ENCODE peak calls at places on chromosomes 4 and X, in nine cellular contexts. C is AG10803, D is ascending aorta, Z is fibroblast of pulmonary artery, S is A549, Q is fibroblast of lung, E is left ventricle myocardium inferior, P is cardiac fibroblast, X is astrocyte of the spinal cord. G is an unnamed sample.
A peak's percentile ranks its signal among the peaks of the same experiment; 100 is the strongest.

GRCh38 chr4:83212041-83212851 is 72.4 kb downstream of the COQ2 start:
- DNase-seq in C (no peak), D (no peak), Z (no peak), S (no peak), Q (no peak), E (no peak), P (no peak), X (no peak), G (no peak)

GRCh38 chr4:73864365-73864764 is 4.8 kb upstream of the CXCL1 start:
- DNase-seq in C (no peak), D (no peak), Z (no peak), S (no peak), Q (no peak), E (no peak), P (no peak), X (peak; percentile 19), G (no peak)

GRCh38 chr4:109177411-109177810 is 125.0 kb downstream of the COL25A1 start:
- DNase-seq in C (no peak), D (no peak), Z (no peak), S (no peak), Q (no peak), E (no peak), P (no peak), X (no peak), G (no peak)

GRCh38 chr4:169807934-169808333 is 50.2 kb upstream of the HPF1 start:
- DNase-seq in C (no peak), D (no peak), Z (no peak), S (no peak), Q (no peak), E (no peak), P (no peak), X (no peak), G (no peak)

GRCh38 chr4:18213576-18214198 is 192.1 kb upstream of the LCORL start:
- DNase-seq in C (no peak), D (no peak), Z (no peak), S (no peak), Q (no peak), E (no peak), P (no peak), X (no peak), G (no peak)

GRCh38 chr4:86481429-86481828 is 112.7 kb upstream of the PTPN13 start:
- DNase-seq in C (no peak), D (no peak), Z (no peak), S (no peak), Q (no peak), E (no peak), P (no peak), X (no peak), G (no peak)

GRCh38 chrX:47707031-47707780 is 48.2 kb upstream of the UXT start:
- DNase-seq in C (peak; percentile 41), D (no peak), Z (peak; percentile 17), S (no peak), Q (peak; percentile 4), E (no peak), P (peak; percentile 13), X (peak; percentile 33), G (no peak)

GRCh38 chrX:124506031-124506430 is 159.7 kb downstream of the SH2D1A start:
- DNase-seq in C (no peak), D (no peak), Z (no peak), S (no peak), Q (no peak), E (no peak), P (no peak), X (no peak), G (no peak)

GRCh38 chrX:136598631-136599030 is 49.3 kb upstream of the CD40LG start:
- DNase-seq in C (no peak), D (no peak), Z (no peak), S (no peak), Q (no peak), E (no peak), P (no peak), X (no peak), G (no peak)

GRCh38 chr4:109588176-109588575 is 28.1 kb downstream of the MCUB start:
- DNase-seq in C (no peak), D (no peak), Z (no peak), S (no peak), Q (no peak), E (no peak), P (peak; percentile 16), X (no peak), G (no peak)

GRCh38 chr4:182449186-182449880 is 206.1 kb downstream of the TENM3 start:
- DNase-seq in C (no peak), D (no peak), Z (peak; percentile 47), S (peak; percentile 15), Q (peak; percentile 48), E (no peak), P (peak; percentile 28), X (peak; percentile 62), G (no peak)

GRCh38 chr4:52244773-52245360 is 193.8 kb downstream of the SPATA18 start:
- DNase-seq in C (no peak), D (no peak), Z (no peak), S (no peak), Q (no peak), E (no peak), P (no peak), X (no peak), G (no peak)

GRCh38 chrX:22970861-22971260 is 28.9 kb upstream of the DDX53 start:
- DNase-seq in C (no peak), D (no peak), Z (no peak), S (no peak), Q (no peak), E (no peak), P (no peak), X (no peak), G (no peak)

GRCh38 chrX:134971926-134972325 is 18.9 kb upstream of the SMIM10 start:
- DNase-seq in C (peak; percentile 11), D (peak; percentile 12), Z (no peak), S (no peak), Q (no peak), E (no peak), P (no peak), X (peak; percentile 11), G (no peak)

GRCh38 chr4:39331191-39331590 is 35.0 kb downstream of the RFC1 start:
- DNase-seq in C (no peak), D (no peak), Z (no peak), S (no peak), Q (no peak), E (no peak), P (no peak), X (no peak), G (no peak)

GRCh38 chr4:101954975-101955678 is 164.6 kb downstream of the BANK1 start:
- DNase-seq in C (no peak), D (no peak), Z (no peak), S (no peak), Q (no peak), E (no peak), P (no peak), X (no peak), G (no peak)

GRCh38 chrX:10744011-10744410 is 123.6 kb upstream of the MID1 start:
- DNase-seq in C (no peak), D (no peak), Z (no peak), S (no peak), Q (no peak), E (no peak), P (no peak), X (no peak), G (no peak)

GRCh38 chr4:7803992-7804758 is 135.5 kb downstream of the AFAP1 start:
- DNase-seq in C (peak; percentile 75), D (peak; percentile 93), Z (peak; percentile 84), S (peak; percentile 78), Q (peak; percentile 82), E (peak; percentile 88), P (peak; percentile 86), X (peak; percentile 84), G (no peak)

GRCh38 chr4:184911310-184911709 is 85.5 kb upstream of the ACSL1 start:
- DNase-seq in C (peak; percentile 10), D (no peak), Z (peak; percentile 54), S (no peak), Q (peak; percentile 29), E (no peak), P (peak; percentile 81), X (peak; percentile 5), G (no peak)

GRCh38 chr4:128776794-128777216 is 32.7 kb upstream of the JADE1 start:
- DNase-seq in C (peak; percentile 96), D (peak; percentile 80), Z (peak; percentile 84), S (peak; percentile 64), Q (peak; percentile 94), E (peak; percentile 66), P (peak; percentile 93), X (peak; percentile 93), G (peak; percentile 35)

GRCh38 chr4:88880501-88881226 is 176.3 kb downstream of the FAM13A start:
- DNase-seq in C (no peak), D (no peak), Z (no peak), S (no peak), Q (no peak), E (no peak), P (no peak), X (no peak), G (no peak)
- H3K4me3 ChIP-seq in C (no peak overlapping the region), D (no peak overlapping the region), Z (no peak overlapping the region), S (no peak overlapping the region), Q (no peak overlapping the region), E (no peak overlapping the region), P (no peak overlapping the region), X (no peak overlapping the region), G (no peak overlapping the region)

GRCh38 chr4:158578476-158578875 is 56.8 kb downstream of the RXFP1 start:
- DNase-seq in C (peak; percentile 29), D (no peak), Z (peak; percentile 58), S (peak; percentile 4), Q (peak; percentile 46), E (no peak), P (peak; percentile 66), X (peak; percentile 26), G (no peak)
- TF ChIP-seq CTCF in C (peak; percentile 54), D (no peak), Z (peak; percentile 60), S (peak; percentile 37), Q (peak; percentile 56), E (peak; percentile 24), P (peak; percentile 51), X (peak; percentile 52), G (peak; percentile 25)

GRCh38 chr4:94545296-94545695 is 93.6 kb downstream of the PDLIM5 start:
- DNase-seq in C (peak; percentile 66), D (no peak), Z (peak; percentile 83), S (no peak), Q (peak; percentile 39), E (no peak), P (peak; percentile 88), X (peak; percentile 62), G (no peak)
- H3K4me3 ChIP-seq in C (no peak overlapping the region), D (no peak overlapping the region), Z (peak overlapping the region; percentile 4), S (peak overlapping the region; percentile 4), Q (no peak overlapping the region), E (no peak overlapping the region), P (no peak overlapping the region), X (no peak overlapping the region), G (no peak overlapping the region)

DNA sequence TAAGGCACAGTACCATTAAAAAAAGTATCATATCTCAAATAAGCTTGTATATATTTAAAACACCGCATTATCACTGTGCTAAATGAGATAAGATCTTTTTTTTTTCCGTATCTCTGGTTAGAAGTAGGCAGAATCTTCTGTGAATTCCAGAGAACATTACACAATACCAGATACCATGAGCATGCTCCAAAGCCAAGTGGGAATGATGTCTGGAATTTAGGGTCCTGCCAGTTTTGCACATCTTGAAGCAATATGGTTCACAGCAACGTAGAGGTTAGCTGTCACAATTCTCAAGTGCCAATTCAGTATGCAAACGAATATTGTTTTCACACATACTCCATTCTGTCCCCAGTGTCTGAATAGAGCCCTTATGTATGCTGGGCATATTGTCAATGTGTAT is 127.5 kb upstream of the NEIL3 start:
- DNase-seq in C (peak; percentile 95), D (no peak), Z (peak; percentile 35), S (no peak), Q (peak; percentile 53), E (no peak), P (peak; percentile 15), X (no peak), G (peak; percentile 17)
- TF ChIP-seq CTCF in C (no peak), D (no peak), Z (no peak), S (no peak), Q (no peak), E (no peak), P (no peak), X (no peak), G (no peak)